ENCODE peak calls at places on chromosomes 5 and 9, in four cellular contexts. Q, O, B and C are unnamed samples.

GRCh38 chr9:1869843-1870242 is 145.3 kb upstream of the SMARCA2 start:
- DNase-seq in Q (peak; percentile 55), O (no peak), B (no peak), C (no peak)

GRCh38 chr5:57338068-57338848 is 144.4 kb downstream of the ACTBL2 start:
- DNase-seq in Q (peak; percentile 14), O (no peak), B (no peak), C (peak; percentile 19)

GRCh38 chr5:16886366-16886736 is 49.7 kb downstream of the MYO10 start:
- DNase-seq in Q (no peak), O (no peak), B (peak; percentile 93), C (no peak)

GRCh38 chr5:1445895-1446601 is 808 bp upstream of the SLC6A3 start:
- DNase-seq in Q (no peak), O (no peak), B (no peak), C (no peak)

GRCh38 chr5:2753452-2754409 is 2.3 kb upstream of the IRX2 start:
- DNase-seq in Q (no peak), O (no peak), B (no peak), C (no peak)

GRCh38 chr5:1312993-1313833 is 18.3 kb upstream of the TERT start:
- DNase-seq in Q (peak; percentile 39), O (no peak), B (no peak), C (peak; percentile 72)

GRCh38 chr5:138996120-138996519 is 121.0 kb upstream of the LRRTM2 start:
- DNase-seq in Q (no peak), O (no peak), B (no peak), C (no peak)

GRCh38 chr9:72635197-72635596 is 113.8 kb downstream of the TMC1 start:
- DNase-seq in Q (no peak), O (no peak), B (no peak), C (peak; percentile 32)

GRCh38 chr5:111070272-111071134 is 1.0 kb upstream of the TSLP start:
- DNase-seq in Q (peak; percentile 50), O (peak; percentile 24), B (no peak), C (peak; percentile 39)

GRCh38 chr5:151077419-151077818 is 3.4 kb downstream of the TNIP1 start:
- DNase-seq in Q (no peak), O (no peak), B (no peak), C (no peak)

GRCh38 chr5:135703026-135703550 is 124.3 kb upstream of the CXCL14 start:
- DNase-seq in Q (no peak), O (no peak), B (no peak), C (no peak)

GRCh38 chr9:105187781-105188180 is 56.7 kb upstream of the SLC44A1 start:
- DNase-seq in Q (no peak), O (no peak), B (peak; percentile 64), C (no peak)

GRCh38 chr9:132311978-132312377 is 42.8 kb downstream of the SETX start:
- DNase-seq in Q (no peak), O (no peak), B (no peak), C (no peak)

GRCh38 chr5:98099448-98100105 is 673.9 kb upstream of the RGMB start:
- DNase-seq in Q (no peak), O (no peak), B (no peak), C (no peak)

GRCh38 chr9:129225815-129226214 is 47.8 kb upstream of the IER5L start:
- DNase-seq in Q (peak; percentile 23), O (peak; percentile 47), B (peak; percentile 66), C (no peak)

GRCh38 chr5:103849934-103850333 is 287.3 kb upstream of the NUDT12 start:
- DNase-seq in Q (no peak), O (no peak), B (peak; percentile 38), C (no peak)

GRCh38 chr5:153969563-153969895 is 69.2 kb downstream of the FAM114A2 start:
- DNase-seq in Q (no peak), O (no peak), B (no peak), C (no peak)

GRCh38 chr9:17116400-17116837 is 18.4 kb upstream of the CNTLN start:
- DNase-seq in Q (no peak), O (no peak), B (no peak), C (no peak)
- TF ChIP-seq CTCF in Q (peak; percentile 74), O (peak; percentile 66), B (peak; percentile 19), C (peak; percentile 21)

DNA sequence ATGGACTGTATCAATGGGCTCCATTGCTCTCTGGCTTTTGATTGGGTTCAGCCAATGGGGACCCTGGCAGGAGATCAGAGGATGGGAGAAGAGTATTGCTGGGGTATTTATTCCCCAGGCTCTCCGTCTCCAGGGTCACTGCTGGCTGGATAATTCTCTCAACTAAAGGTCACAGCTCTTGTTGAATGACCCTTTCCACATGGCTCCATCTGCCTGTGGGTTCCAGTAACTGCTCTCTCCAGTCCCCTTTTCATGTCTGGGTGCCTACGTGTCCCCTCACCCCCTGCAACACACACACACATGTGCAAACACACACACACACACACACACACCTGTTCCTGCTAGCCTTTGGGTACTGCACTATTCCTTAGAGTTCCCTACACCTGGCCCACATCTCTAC is 53.9 kb upstream of the RIC1 start:
- DNase-seq in Q (no peak), O (no peak), B (no peak), C (no peak)
- TF ChIP-seq CTCF in Q (no peak), O (no peak), B (peak; percentile 15), C (peak; percentile 20)

GRCh38 chr9:4831944-4832343 is 39.2 kb downstream of the RCL1 start:
- DNase-seq in Q (no peak), O (no peak), B (no peak), C (no peak)

GRCh38 chr9:4829956-4830355 is 37.2 kb downstream of the RCL1 start:
- DNase-seq in Q (no peak), O (no peak), B (no peak), C (no peak)

GRCh38 chr9:4830699-4831098 is 38.0 kb downstream of the RCL1 start:
- DNase-seq in Q (no peak), O (no peak), B (no peak), C (no peak)

GRCh38 chr9:4832786-4833579 is 40.2 kb downstream of the RCL1 start:
- DNase-seq in Q (no peak), O (no peak), B (peak; percentile 91), C (no peak)

GRCh38 chr9:4831119-4831518 is 38.4 kb downstream of the RCL1 start:
- DNase-seq in Q (no peak), O (no peak), B (no peak), C (no peak)
- TF ChIP-seq CTCF in Q (no peak), O (no peak), B (no peak), C (no peak)

GRCh38 chr9:22383720-22384119 is 62.9 kb upstream of the DMRTA1 start:
- DNase-seq in Q (no peak), O (no peak), B (no peak), C (no peak)

GRCh38 chr9:22374021-22374420 is 72.6 kb upstream of the DMRTA1 start:
- DNase-seq in Q (no peak), O (no peak), B (no peak), C (no peak)

GRCh38 chr9:22381170-22381569 is 65.5 kb upstream of the DMRTA1 start:
- DNase-seq in Q (no peak), O (no peak), B (no peak), C (no peak)

GRCh38 chr9:22382331-22382730 is 64.3 kb upstream of the DMRTA1 start:
- DNase-seq in Q (no peak), O (no peak), B (no peak), C (no peak)

GRCh38 chr9:22379272-22379671 is 67.4 kb upstream of the DMRTA1 start:
- DNase-seq in Q (no peak), O (no peak), B (no peak), C (no peak)
- TF ChIP-seq CTCF in Q (no peak), O (no peak), B (no peak), C (no peak)

DNA sequence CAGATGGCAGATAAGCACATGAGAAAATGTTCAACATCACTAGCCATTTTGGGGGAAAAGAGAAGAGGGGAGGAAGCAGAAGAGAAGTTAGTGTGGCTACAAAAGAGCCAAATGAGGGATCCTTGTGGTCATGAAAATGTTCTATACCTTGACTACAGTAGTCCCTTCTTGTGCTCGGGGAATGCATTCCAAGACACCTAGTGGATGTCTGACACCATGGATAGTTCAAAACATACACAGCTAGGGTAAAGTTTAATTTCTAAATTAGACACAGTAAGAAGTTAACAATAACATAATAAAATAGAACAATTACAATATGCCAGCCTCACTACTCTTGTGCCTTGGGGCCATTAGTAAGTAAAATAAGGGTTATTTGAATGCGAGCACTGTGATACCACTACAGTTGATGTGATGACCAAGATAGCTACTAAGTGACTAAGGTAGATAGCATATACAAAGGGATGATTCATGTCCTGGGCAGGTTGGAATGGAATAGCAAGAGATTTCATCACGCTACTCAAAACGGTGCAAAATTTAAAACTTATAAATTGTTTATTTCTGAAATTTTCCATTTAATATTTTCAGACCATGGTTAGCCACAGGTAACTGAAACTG is 344.1 kb downstream of the NR2F1-AS1 start:
- DNase-seq in Q (no peak), O (no peak), B (no peak), C (no peak)
- TF ChIP-seq CTCF in Q (no peak), O (no peak), B (peak; percentile 3), C (no peak)

DNA sequence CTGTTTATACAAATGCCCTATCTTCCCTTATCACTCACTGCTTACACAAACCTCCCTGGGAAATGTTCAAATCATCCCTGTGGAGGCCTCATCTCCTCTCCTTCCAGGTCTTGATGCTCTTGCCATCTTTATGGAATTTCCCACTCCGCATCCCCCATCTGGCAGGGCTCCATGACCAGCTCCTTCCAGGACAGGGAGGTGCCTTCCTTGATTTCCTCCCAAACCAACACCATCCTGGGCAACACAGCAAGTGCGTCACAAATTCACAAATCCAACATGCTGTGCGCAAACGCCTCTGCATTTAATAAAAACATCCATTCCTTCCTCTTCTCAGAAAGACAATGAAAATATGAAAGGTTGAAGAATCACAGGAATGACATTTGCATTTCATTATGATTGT is 51.7 kb downstream of the EPB41L4A start:
- DNase-seq in Q (no peak), O (no peak), B (no peak), C (no peak)
- TF ChIP-seq CTCF in Q (no peak), O (no peak), B (no peak), C (no peak)

DNA sequence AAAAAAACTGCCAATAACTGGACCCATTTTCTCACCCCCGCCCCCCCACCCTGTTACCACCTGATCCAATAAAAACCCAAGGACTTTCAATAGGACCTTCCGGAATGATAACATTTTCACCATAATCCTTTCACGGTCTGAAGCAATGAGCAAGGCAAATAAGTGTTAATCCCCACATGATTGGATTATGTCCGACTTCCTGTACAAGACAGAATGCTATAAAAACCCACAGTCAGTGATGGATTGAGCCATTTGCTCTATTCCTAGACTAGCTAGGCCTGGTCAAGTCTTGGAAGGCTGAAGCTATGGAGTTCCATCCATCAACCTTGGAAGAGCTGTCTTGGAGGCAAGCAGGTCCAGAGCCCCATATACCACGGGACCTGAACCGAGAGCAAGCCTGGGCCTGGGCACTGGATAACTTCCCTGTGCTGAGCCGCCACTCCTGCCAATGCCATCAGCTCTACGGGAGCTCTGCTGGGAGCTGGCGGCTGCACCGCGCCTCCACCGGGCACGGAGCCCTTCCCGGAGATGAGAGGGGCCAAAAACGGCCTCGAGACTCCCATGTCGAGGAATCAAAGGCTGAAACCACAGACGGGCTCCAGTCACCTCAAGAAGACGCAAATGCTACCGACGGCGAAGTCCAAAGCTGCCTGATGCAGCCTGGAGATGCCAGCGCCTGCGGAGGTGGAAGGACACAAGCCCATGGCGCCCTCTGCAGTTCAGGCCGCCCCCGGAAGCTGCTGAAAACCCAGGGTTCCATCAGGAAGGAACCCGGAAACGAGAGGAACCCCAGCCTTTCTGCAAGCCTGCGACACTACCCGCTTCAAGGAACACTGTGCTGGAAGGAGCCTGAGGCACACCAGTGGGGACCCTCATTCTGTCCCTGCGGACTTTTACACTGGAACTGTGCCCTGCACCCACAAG is 69.2 kb downstream of the ANXA2R start:
- DNase-seq in Q (peak; percentile 9), O (no peak), B (no peak), C (no peak)
- TF ChIP-seq CTCF in Q (no peak), O (no peak), B (no peak), C (no peak)